ENCODE peak calls at places on chromosomes 4 and X, in five cellular contexts. W is trophoblast cell, Z is neuronal stem cell, B is mesenchymal stem cell, D is H1. H is an unnamed sample.

GRCh38 chrX:77298790-77299189 is 148.4 kb upstream of the FGF16 start:
- DNase-seq in W (no peak), Z (no peak), B (no peak), D (no peak), H (no peak)

GRCh38 chr4:83034630-83035494 is at the start of gene COPS4:
- DNase-seq in W (peak), Z (peak), B (peak), D (peak), H (peak)

GRCh38 chrX:48818866-48819265 is 7.4 kb upstream of the ERAS start:
- DNase-seq in W (no peak), Z (no peak), B (no peak), D (no peak), H (no peak)

GRCh38 chr4:40180356-40180755 is 16.5 kb upstream of the RHOH start:
- DNase-seq in W (peak), Z (no peak), B (peak), D (no peak), H (no peak)

GRCh38 chrX:68112321-68112720 is 321.0 kb downstream of the OPHN1 start:
- DNase-seq in W (no peak), Z (no peak), B (no peak), D (no peak), H (no peak)

GRCh38 chrX:1451251-1451675 is 1.4 kb downstream of the ASMTL start:
- DNase-seq in W (no peak), Z (no peak), B (no peak), D (no peak), H (peak)

GRCh38 chr4:101774807-101775206 is 15.7 kb upstream of the BANK1 start:
- DNase-seq in W (no peak), Z (no peak), B (peak), D (no peak), H (no peak)

GRCh38 chr4:100984901-100985300 is 362.4 kb downstream of the PPP3CA start:
- DNase-seq in W (no peak), Z (no peak), B (no peak), D (no peak), H (no peak)

GRCh38 chrX:15674514-15674898 is 9.9 kb upstream of the CLTRN start:
- DNase-seq in W (peak), Z (peak), B (peak), D (no peak), H (no peak)

GRCh38 chr4:172042714-172043114 is 229.5 kb downstream of the GALNTL6 start:
- DNase-seq in W (peak), Z (no peak), B (no peak), D (no peak), H (no peak)

GRCh38 chr4:119655111-119655837 is 26.7 kb upstream of the PDE5A start:
- DNase-seq in W (no peak), Z (no peak), B (no peak), D (no peak), H (no peak)

GRCh38 chr4:119656342-119656741 is 27.7 kb upstream of the PDE5A start:
- DNase-seq in W (no peak), Z (no peak), B (no peak), D (no peak), H (no peak)

GRCh38 chr4:119656986-119657635 is 28.5 kb upstream of the PDE5A start:
- DNase-seq in W (peak), Z (no peak), B (peak), D (no peak), H (no peak)

GRCh38 chr4:119652978-119653377 is 24.4 kb upstream of the PDE5A start:
- DNase-seq in W (no peak), Z (no peak), B (no peak), D (no peak), H (no peak)

GRCh38 chr4:119653990-119654389 is 25.4 kb upstream of the PDE5A start:
- DNase-seq in W (no peak), Z (no peak), B (no peak), D (no peak), H (no peak)
- H2BK12ac ChIP-seq in W (no peak), Z (no peak), B (no peak), D (no peak), H (no peak)

GRCh38 chr4:55359397-55359916 is 13.4 kb downstream of the SRD5A3 start:
- DNase-seq in W (no peak), Z (no peak), B (no peak), D (peak), H (no peak)
- H3K4me2 ChIP-seq in W (no peak), Z (no peak), B (no peak), D (no peak), H (no peak)

DNA sequence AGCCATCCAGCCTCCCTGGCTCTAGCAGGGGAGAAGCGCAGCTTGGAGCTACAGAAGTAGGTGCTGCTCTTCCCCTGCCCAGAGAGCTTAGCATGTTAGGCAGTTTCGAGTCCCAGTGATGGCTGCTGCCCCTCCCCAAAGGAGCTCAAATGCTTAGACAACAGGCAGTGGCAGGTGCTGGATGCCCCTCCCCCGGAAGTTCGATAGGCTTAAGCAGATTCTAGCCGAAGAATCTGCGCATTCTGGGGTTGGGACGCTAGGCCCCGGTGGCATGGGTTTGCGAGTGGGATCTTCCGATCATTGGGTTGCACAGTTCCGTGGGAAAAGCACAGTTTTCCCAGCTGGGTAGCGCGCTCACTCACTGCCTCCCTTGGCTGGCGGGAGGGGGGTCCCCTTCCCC is 117.2 kb downstream of the MAPK10 start:
- DNase-seq in W (no peak), Z (no peak), B (no peak), D (no peak), H (no peak)
- H2BK12ac ChIP-seq in W (no peak), Z (no peak), B (no peak), D (no peak), H (no peak)

GRCh38 chr4:169167958-169168357 is 102.8 kb downstream of the SH3RF1 start:
- DNase-seq in W (no peak), Z (no peak), B (no peak), D (no peak), H (no peak)
- H3K4me2 ChIP-seq in W (no peak), Z (no peak), B (no peak), D (no peak), H (no peak)

GRCh38 chr4:76813070-76813469 is 84.9 kb downstream of the SOWAHB start:
- DNase-seq in W (no peak), Z (no peak), B (no peak), D (no peak), H (no peak)
- H2BK12ac ChIP-seq in W (no peak), Z (no peak), B (peak), D (no peak), H (no peak)

GRCh38 chr4:57091657-57092162 is 18.5 kb downstream of the IGFBP7 start:
- DNase-seq in W (no peak), Z (no peak), B (no peak), D (no peak), H (no peak)

GRCh38 chr4:57095956-57096355 is 14.2 kb downstream of the IGFBP7 start:
- DNase-seq in W (no peak), Z (no peak), B (no peak), D (no peak), H (no peak)

GRCh38 chr4:57095245-57095644 is 14.9 kb downstream of the IGFBP7 start:
- DNase-seq in W (no peak), Z (no peak), B (no peak), D (no peak), H (no peak)

GRCh38 chr4:57093816-57094481 is 16.2 kb downstream of the IGFBP7 start:
- DNase-seq in W (no peak), Z (no peak), B (no peak), D (no peak), H (no peak)

DNA sequence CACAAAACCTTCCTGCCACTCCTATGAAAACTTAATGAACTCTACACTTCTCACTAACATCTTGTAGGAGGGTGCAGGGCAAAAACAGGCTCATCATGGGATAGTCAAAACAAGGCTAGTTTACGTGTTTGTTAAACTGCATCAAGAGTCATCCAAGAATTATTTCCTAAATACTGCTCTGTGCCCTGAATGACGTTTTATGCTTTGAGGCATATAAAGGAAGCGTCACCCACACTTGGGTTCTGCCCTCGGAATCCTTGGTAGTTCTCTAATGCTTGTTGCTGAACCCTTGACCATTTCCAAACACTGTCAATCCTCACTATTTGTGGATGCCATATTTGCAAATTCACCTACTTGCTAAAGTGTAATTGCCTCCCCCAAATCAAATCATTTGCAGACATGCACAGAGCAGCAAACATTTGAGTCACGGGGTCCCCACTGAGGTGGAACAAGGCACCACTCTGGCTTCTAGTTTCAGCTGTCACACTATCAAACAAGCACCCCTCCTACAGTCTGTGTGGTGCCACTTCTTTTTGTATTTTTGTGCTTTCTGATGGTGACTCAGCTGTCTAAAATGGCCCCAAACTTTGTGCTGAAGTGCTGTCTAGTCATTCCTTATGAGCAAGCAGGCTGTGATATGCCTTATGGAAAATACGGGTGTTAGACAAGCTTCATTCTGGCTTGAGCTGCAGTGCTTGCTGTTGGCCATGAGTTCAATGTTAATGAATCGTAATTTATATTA is 15.5 kb downstream of the IGFBP7 start:
- DNase-seq in W (no peak), Z (no peak), B (peak), D (no peak), H (no peak)
- H3K4me2 ChIP-seq in W (no peak), Z (no peak), B (peak), D (no peak), H (no peak)

H was measured in H9.